ENCODE peak calls at places on chromosomes 13 and 19, in six cellular contexts. Z is AG08396, X is erythroblast, P is HEK293T, M is activated gamma-delta T cell treated with Interleukin-2 at 50 U/mL for 16 hours, D is upper lobe of right lung. U is an unnamed sample.
A peak's percentile ranks its signal among the peaks of the same experiment; 100 is the strongest.

GRCh38 chr13:106986033-106986484 is 418.1 kb upstream of the ARGLU1 start:
- DNase-seq in Z (no peak), X (no peak), P (no peak), M (no peak), D (no peak), U (no peak)

GRCh38 chr19:38035515-38036495 is 128.8 kb downstream of the SIPA1L3 start:
- DNase-seq in Z (peak; percentile 24), X (no peak), P (no peak), M (no peak), D (no peak), U (no peak)

GRCh38 chr19:17379221-17379631 is 2.1 kb upstream of the PLVAP start:
- DNase-seq in Z (no peak), X (no peak), P (no peak), M (no peak), D (no peak), U (no peak)

GRCh38 chr13:80753951-80754350 is 413.0 kb upstream of the SPRY2 start:
- DNase-seq in Z (no peak), X (no peak), P (no peak), M (no peak), D (no peak), U (no peak)

GRCh38 chr19:3479819-3480215 is 508 bp downstream of the SMIM24 start:
- DNase-seq in Z (no peak), X (peak; percentile 64), P (peak; percentile 72), M (no peak), D (no peak), U (no peak)

GRCh38 chr13:24851546-24851945 is 87.6 kb downstream of the RNF17 start:
- DNase-seq in Z (peak; percentile 18), X (no peak), P (no peak), M (no peak), D (no peak), U (no peak)

GRCh38 chr13:62629618-62630017 is 1214.0 kb upstream of the PCDH20 start:
- DNase-seq in Z (no peak), X (no peak), P (no peak), M (no peak), D (no peak), U (no peak)

GRCh38 chr13:73286177-73286576 is 227.4 kb downstream of the KLF5 start:
- DNase-seq in Z (no peak), X (no peak), P (no peak), M (no peak), D (no peak), U (no peak)

GRCh38 chr13:25136872-25137623 is 35.0 kb downstream of the AMER2 start:
- DNase-seq in Z (no peak), X (no peak), P (no peak), M (no peak), D (no peak), U (no peak)

GRCh38 chr13:34172048-34172447 is 354.1 kb downstream of the RFC3 start:
- DNase-seq in Z (no peak), X (no peak), P (no peak), M (no peak), D (no peak), U (no peak)

GRCh38 chr19:2283835-2284507 is 2.0 kb upstream of the PEAK3 start:
- DNase-seq in Z (no peak), X (no peak), P (no peak), M (no peak), D (no peak), U (no peak)

GRCh38 chr19:825897-826640 is 1.6 kb upstream of the AZU1 start:
- DNase-seq in Z (no peak), X (no peak), P (no peak), M (no peak), D (no peak), U (no peak)

GRCh38 chr19:35350591-35350990 is 2.9 kb downstream of the FFAR1 start:
- DNase-seq in Z (no peak), X (no peak), P (no peak), M (no peak), D (peak; percentile 58), U (no peak)